ENCODE peak calls at places on chromosomes 7 and 10, in eight cellular contexts. One of them, this sample, is unnamed.
A peak's percentile ranks its signal among the peaks of the same experiment; 100 is the strongest.

GRCh38 chr10:99619851-99620712 is at the start of gene SLC25A28:
- DNase-seq in vagina: peak; percentile 98
- DNase-seq in A549: peak; percentile 97
- DNase-seq in spleen: peak; percentile 97
- DNase-seq in adrenal gland: peak; percentile 97
- DNase-seq in esophagus muscularis mucosa: peak; percentile 99
- DNase-seq in gastrocnemius medialis: peak; percentile 97
- DNase-seq in suprapubic skin: peak; percentile 96
- DNase-seq in this sample: peak; percentile 94

GRCh38 chr7:141074162-141074989 is 512 bp downstream of the TMEM178B start:
- DNase-seq in vagina: no peak
- DNase-seq in A549: no peak
- DNase-seq in spleen: no peak
- DNase-seq in adrenal gland: peak; percentile 18
- DNase-seq in esophagus muscularis mucosa: no peak
- DNase-seq in gastrocnemius medialis: no peak
- DNase-seq in suprapubic skin: no peak
- DNase-seq in this sample: no peak

GRCh38 chr10:1119501-1119900 is 63.3 kb downstream of the WDR37 start:
- DNase-seq in vagina: peak; percentile 49
- DNase-seq in A549: no peak
- DNase-seq in spleen: no peak
- DNase-seq in adrenal gland: no peak
- DNase-seq in esophagus muscularis mucosa: no peak
- DNase-seq in gastrocnemius medialis: no peak
- DNase-seq in suprapubic skin: peak; percentile 29
- DNase-seq in this sample: no peak

GRCh38 chr10:69345890-69346474 is 67.7 kb downstream of the HK1 start:
- DNase-seq in vagina: no peak
- DNase-seq in A549: no peak
- DNase-seq in spleen: no peak
- DNase-seq in adrenal gland: peak; percentile 29
- DNase-seq in esophagus muscularis mucosa: no peak
- DNase-seq in gastrocnemius medialis: no peak
- DNase-seq in suprapubic skin: no peak
- DNase-seq in this sample: no peak

GRCh38 chr10:8389630-8390029 is 335.1 kb downstream of the GATA3 start:
- DNase-seq in vagina: no peak
- DNase-seq in A549: peak; percentile 53
- DNase-seq in spleen: no peak
- DNase-seq in adrenal gland: no peak
- DNase-seq in esophagus muscularis mucosa: no peak
- DNase-seq in gastrocnemius medialis: no peak
- DNase-seq in suprapubic skin: no peak
- DNase-seq in this sample: no peak

GRCh38 chr10:131750973-131751826 is 149.6 kb upstream of the PPP2R2D start:
- DNase-seq in vagina: no peak
- DNase-seq in A549: no peak
- DNase-seq in spleen: no peak
- DNase-seq in adrenal gland: no peak
- DNase-seq in esophagus muscularis mucosa: no peak
- DNase-seq in gastrocnemius medialis: no peak
- DNase-seq in suprapubic skin: no peak
- DNase-seq in this sample: no peak

GRCh38 chr10:119029613-119030420 is at the start of gene NANOS1:
- DNase-seq in vagina: no peak
- DNase-seq in A549: peak; percentile 37
- DNase-seq in spleen: peak; percentile 79
- DNase-seq in adrenal gland: no peak
- DNase-seq in esophagus muscularis mucosa: peak; percentile 83
- DNase-seq in gastrocnemius medialis: no peak
- DNase-seq in suprapubic skin: no peak
- DNase-seq in this sample: peak; percentile 44

GRCh38 chr10:94279835-94280709 is 82.7 kb downstream of the NOC3L start:
- DNase-seq in vagina: no peak
- DNase-seq in A549: peak; percentile 34
- DNase-seq in spleen: peak; percentile 86
- DNase-seq in adrenal gland: peak; percentile 47
- DNase-seq in esophagus muscularis mucosa: no peak
- DNase-seq in gastrocnemius medialis: no peak
- DNase-seq in suprapubic skin: no peak
- DNase-seq in this sample: no peak

DNA sequence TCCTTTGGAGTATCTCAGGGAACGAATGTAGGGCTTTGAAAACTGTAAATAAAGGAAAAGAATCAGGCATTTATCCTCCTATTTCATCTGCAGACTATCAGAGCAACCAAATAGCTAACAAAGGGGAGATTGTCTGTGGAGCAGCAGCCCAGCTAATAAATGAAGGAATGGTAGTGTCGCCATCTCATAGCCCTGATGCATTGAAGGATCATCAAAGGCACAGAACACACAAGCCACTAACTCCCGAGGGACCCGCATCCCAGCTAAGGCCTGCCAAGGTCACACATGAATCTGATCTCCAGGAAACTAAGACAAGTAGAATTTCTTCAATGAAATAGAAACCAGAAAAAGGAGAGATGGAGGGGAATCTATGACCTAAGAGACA is 38.2 kb downstream of the CALML5 start:
- DNase-seq in vagina: no peak
- DNase-seq in A549: no peak
- DNase-seq in spleen: no peak
- DNase-seq in adrenal gland: no peak
- DNase-seq in esophagus muscularis mucosa: peak; percentile 88
- DNase-seq in gastrocnemius medialis: no peak
- DNase-seq in suprapubic skin: no peak
- DNase-seq in this sample: no peak
- TF ChIP-seq POLR2A in vagina: no peak
- TF ChIP-seq POLR2A in A549: no peak
- TF ChIP-seq POLR2A in spleen: no peak
- TF ChIP-seq POLR2A in adrenal gland: no peak
- TF ChIP-seq POLR2A in esophagus muscularis mucosa: no peak
- TF ChIP-seq POLR2A in gastrocnemius medialis: no peak
- TF ChIP-seq POLR2A in suprapubic skin: no peak
- TF ChIP-seq POLR2A in this sample: no peak

GRCh38 chr10:50552771-50553535 is 70.8 kb downstream of the SGMS1 start:
- DNase-seq in vagina: no peak
- DNase-seq in A549: no peak
- DNase-seq in spleen: no peak
- DNase-seq in adrenal gland: no peak
- DNase-seq in esophagus muscularis mucosa: no peak
- DNase-seq in gastrocnemius medialis: no peak
- DNase-seq in suprapubic skin: no peak
- DNase-seq in this sample: no peak
- TF ChIP-seq CTCF in vagina: no peak
- TF ChIP-seq CTCF in A549: peak; percentile 23
- TF ChIP-seq CTCF in spleen: peak; percentile 16
- TF ChIP-seq CTCF in adrenal gland: no peak
- TF ChIP-seq CTCF in esophagus muscularis mucosa: peak; percentile 18
- TF ChIP-seq CTCF in gastrocnemius medialis: no peak
- TF ChIP-seq CTCF in suprapubic skin: no peak
- TF ChIP-seq CTCF in this sample: no peak

GRCh38 chr7:109836016-109836415 is 1254.9 kb upstream of the LRRN3 start:
- DNase-seq in vagina: no peak
- DNase-seq in A549: no peak
- DNase-seq in spleen: no peak
- DNase-seq in adrenal gland: no peak
- DNase-seq in esophagus muscularis mucosa: no peak
- DNase-seq in gastrocnemius medialis: no peak
- DNase-seq in suprapubic skin: no peak
- DNase-seq in this sample: no peak
- TF ChIP-seq POLR2A in vagina: no peak
- TF ChIP-seq POLR2A in A549: no peak
- TF ChIP-seq POLR2A in spleen: no peak
- TF ChIP-seq POLR2A in adrenal gland: no peak
- TF ChIP-seq POLR2A in esophagus muscularis mucosa: no peak
- TF ChIP-seq POLR2A in gastrocnemius medialis: no peak
- TF ChIP-seq POLR2A in suprapubic skin: no peak
- TF ChIP-seq POLR2A in this sample: no peak

DNA sequence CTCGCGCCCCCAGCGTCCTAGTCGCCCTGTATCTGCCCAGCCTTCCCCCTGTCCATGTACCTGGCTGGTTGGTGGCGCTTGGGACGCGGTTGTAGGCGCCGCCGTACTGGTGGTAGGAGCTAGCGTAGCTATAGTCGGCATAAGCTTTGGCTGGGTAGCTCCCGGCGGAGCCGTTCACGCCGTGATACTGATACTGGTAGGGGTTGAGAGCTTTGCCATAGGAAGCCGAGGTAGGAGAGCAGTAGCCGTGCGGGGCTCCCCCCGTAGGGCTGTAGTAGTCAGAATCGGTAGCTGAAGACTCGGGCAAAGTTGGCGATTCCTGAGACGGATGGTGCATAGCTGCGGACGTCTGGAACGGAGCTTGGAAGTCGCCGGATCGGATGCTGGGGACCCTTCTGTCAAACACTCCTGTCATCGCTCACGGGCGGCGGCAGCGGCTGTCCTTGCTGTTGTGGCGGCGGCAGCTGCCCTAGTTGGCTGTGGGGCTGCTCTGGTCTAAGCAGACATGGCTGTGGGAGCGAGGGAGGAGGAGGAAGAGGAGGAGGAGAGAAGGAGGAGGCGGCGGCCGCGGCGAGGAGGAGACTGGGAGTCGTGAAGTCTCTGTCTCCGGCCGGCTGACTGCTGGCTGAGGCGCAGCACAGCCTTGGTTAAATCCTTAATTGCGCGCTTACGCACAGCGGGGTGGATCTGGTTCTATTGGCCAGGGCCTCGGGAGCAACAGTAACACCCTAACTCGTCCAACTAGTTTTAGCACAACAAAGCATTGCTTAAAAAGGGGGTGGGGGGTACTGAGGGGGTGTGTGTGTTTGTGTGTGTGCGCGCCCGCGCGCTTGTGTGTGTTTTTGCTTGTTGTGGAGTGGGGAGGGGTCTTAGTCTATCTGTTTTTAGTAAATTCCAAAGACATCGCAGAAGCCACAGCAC is at the start of gene DLX5:
- DNase-seq in vagina: no peak
- DNase-seq in A549: no peak
- DNase-seq in spleen: no peak
- DNase-seq in adrenal gland: peak; percentile 8
- DNase-seq in esophagus muscularis mucosa: peak; percentile 89
- DNase-seq in gastrocnemius medialis: no peak
- DNase-seq in suprapubic skin: no peak
- DNase-seq in this sample: peak; percentile 62
- TF ChIP-seq CTCF in vagina: no peak
- TF ChIP-seq CTCF in A549: no peak
- TF ChIP-seq CTCF in spleen: no peak
- TF ChIP-seq CTCF in adrenal gland: no peak
- TF ChIP-seq CTCF in esophagus muscularis mucosa: no peak
- TF ChIP-seq CTCF in gastrocnemius medialis: no peak
- TF ChIP-seq CTCF in suprapubic skin: no peak
- TF ChIP-seq CTCF in this sample: no peak

DNA sequence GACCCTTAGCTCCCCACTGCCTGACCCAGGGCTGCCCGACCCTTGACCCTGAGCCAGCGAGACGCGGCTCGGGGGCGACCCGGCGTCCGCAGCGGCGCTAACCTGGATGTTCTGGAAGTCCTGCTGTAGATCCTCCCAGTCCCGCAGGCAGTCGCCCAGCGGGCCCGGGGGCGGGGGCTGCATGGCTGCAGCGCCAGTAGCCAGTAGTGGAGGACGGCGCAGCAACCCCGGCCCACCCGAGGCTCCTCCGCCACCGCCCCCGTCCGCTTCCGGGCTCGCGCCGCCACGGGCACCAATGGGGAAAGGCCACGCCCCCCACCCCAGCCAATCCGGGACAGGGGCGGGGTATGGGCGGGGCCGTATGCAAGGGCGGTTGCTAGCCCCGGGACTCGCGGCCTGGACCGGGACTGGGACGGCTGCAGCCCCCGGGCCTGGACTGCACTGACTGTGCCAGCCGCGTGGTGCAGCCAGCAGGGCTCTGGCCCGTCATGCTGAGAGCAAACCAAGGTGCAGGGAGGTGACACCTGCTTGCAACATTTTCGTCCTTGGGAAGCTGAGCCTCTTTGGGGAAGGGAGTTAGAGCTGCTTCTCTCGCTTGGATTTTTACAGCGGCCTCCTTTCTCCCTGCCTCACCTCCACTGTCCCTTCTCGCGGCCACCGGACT is at the start of gene TMEM120A:
- DNase-seq in vagina: no peak
- DNase-seq in A549: peak; percentile 98
- DNase-seq in spleen: peak; percentile 97
- DNase-seq in adrenal gland: peak; percentile 99
- DNase-seq in esophagus muscularis mucosa: peak; percentile 99
- DNase-seq in gastrocnemius medialis: peak; percentile 95
- DNase-seq in suprapubic skin: peak; percentile 98
- DNase-seq in this sample: peak; percentile 97
- TF ChIP-seq POLR2A in vagina: peak; percentile 69
- TF ChIP-seq POLR2A in A549: peak; percentile 76
- TF ChIP-seq POLR2A in spleen: no peak
- TF ChIP-seq POLR2A in adrenal gland: peak; percentile 79
- TF ChIP-seq POLR2A in esophagus muscularis mucosa: peak; percentile 52
- TF ChIP-seq POLR2A in gastrocnemius medialis: peak; percentile 93
- TF ChIP-seq POLR2A in suprapubic skin: peak; percentile 61
- TF ChIP-seq POLR2A in this sample: peak; percentile 79

DNA sequence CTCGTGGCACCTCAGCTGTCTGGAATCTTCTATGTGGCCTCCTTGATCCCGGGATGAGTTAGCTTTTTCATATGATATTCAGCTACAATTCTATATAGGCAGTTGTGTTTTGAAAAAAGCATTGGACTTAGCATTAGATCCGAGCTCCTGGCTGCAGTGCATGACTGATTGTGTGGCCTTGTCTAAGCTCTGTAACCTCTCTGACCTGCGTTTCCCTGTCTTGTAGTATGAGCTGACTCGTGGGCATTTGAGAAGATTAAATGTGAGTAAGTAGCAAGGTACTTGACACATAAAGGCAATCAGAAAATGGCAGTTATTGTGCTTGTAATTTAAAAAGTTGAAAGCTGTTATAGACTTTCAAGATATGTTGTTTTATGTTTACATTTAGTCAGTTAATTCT is 85.9 kb downstream of the CCNY start:
- DNase-seq in vagina: no peak
- DNase-seq in A549: no peak
- DNase-seq in spleen: no peak
- DNase-seq in adrenal gland: peak; percentile 69
- DNase-seq in esophagus muscularis mucosa: no peak
- DNase-seq in gastrocnemius medialis: no peak
- DNase-seq in suprapubic skin: no peak
- DNase-seq in this sample: no peak
- TF ChIP-seq CTCF in vagina: no peak
- TF ChIP-seq CTCF in A549: no peak
- TF ChIP-seq CTCF in spleen: no peak
- TF ChIP-seq CTCF in adrenal gland: no peak
- TF ChIP-seq CTCF in esophagus muscularis mucosa: no peak
- TF ChIP-seq CTCF in gastrocnemius medialis: no peak
- TF ChIP-seq CTCF in suprapubic skin: no peak
- TF ChIP-seq CTCF in this sample: no peak

GRCh38 chr7:93226310-93226709 is at the start of gene HEPACAM2:
- DNase-seq in vagina: no peak
- DNase-seq in A549: no peak
- DNase-seq in spleen: no peak
- DNase-seq in adrenal gland: no peak
- DNase-seq in esophagus muscularis mucosa: no peak
- DNase-seq in gastrocnemius medialis: no peak
- DNase-seq in suprapubic skin: no peak
- DNase-seq in this sample: no peak
- TF ChIP-seq POLR2A in vagina: no peak
- TF ChIP-seq POLR2A in A549: no peak
- TF ChIP-seq POLR2A in spleen: no peak
- TF ChIP-seq POLR2A in adrenal gland: no peak
- TF ChIP-seq POLR2A in esophagus muscularis mucosa: no peak
- TF ChIP-seq POLR2A in gastrocnemius medialis: no peak
- TF ChIP-seq POLR2A in suprapubic skin: no peak
- TF ChIP-seq POLR2A in this sample: no peak

GRCh38 chr10:88467835-88468485 is 115.2 kb downstream of the RNLS start:
- DNase-seq in vagina: no peak
- DNase-seq in A549: no peak
- DNase-seq in spleen: no peak
- DNase-seq in adrenal gland: no peak
- DNase-seq in esophagus muscularis mucosa: no peak
- DNase-seq in gastrocnemius medialis: no peak
- DNase-seq in suprapubic skin: no peak
- DNase-seq in this sample: no peak
- TF ChIP-seq CTCF in vagina: no peak
- TF ChIP-seq CTCF in A549: no peak
- TF ChIP-seq CTCF in spleen: no peak
- TF ChIP-seq CTCF in adrenal gland: no peak
- TF ChIP-seq CTCF in esophagus muscularis mucosa: no peak
- TF ChIP-seq CTCF in gastrocnemius medialis: no peak
- TF ChIP-seq CTCF in suprapubic skin: no peak
- TF ChIP-seq CTCF in this sample: no peak

This sample was measured in ovary.